ENCODE peak calls at places on chromosomes 12 and 14, in seven cellular contexts. V is endodermal cell, D is EL, X is right atrium auricular region, L is NCI-H2081, Y is fibroblast of the aortic adventitia, P is SK-N-DZ. E is an unnamed sample.

GRCh38 chr14:63155511-63156189 is 48.6 kb upstream of the RHOJ start:
- DNase-seq in P (no peak), L (no peak), D (peak), V (no peak), X (no peak), Y (peak), E (no peak)

GRCh38 chr12:18998343-18999270 is 130.9 kb upstream of the PLEKHA5 start:
- DNase-seq in V (no peak), Y (peak), P (peak), D (peak), X (no peak), L (no peak), E (peak)

GRCh38 chr12:124804011-124804621 is 59.5 kb downstream of the SCARB1 start:
- DNase-seq in P (peak), Y (peak), D (no peak), L (no peak), V (peak), X (no peak), E (peak)

GRCh38 chr12:67271976-67272375 is 2.8 kb downstream of the CAND1 start:
- DNase-seq in X (no peak), L (no peak), Y (peak), P (no peak), D (peak), V (no peak), E (no peak)

GRCh38 chr12:51891843-51892242 is 3.9 kb downstream of the ANKRD33 start:
- DNase-seq in L (no peak), D (no peak), X (no peak), V (no peak), P (no peak), Y (peak), E (no peak)

GRCh38 chr12:56688846-56689113 is 696 bp upstream of the PTGES3 start:
- DNase-seq in V (no peak), X (no peak), P (no peak), D (no peak), L (no peak), Y (no peak), E (no peak)

GRCh38 chr14:74985806-74986205 is 16.9 kb upstream of the EIF2B2 start:
- DNase-seq in D (no peak), X (no peak), V (no peak), L (no peak), P (no peak), Y (no peak), E (peak)

GRCh38 chr12:55702861-55703260 is 4.8 kb downstream of the ITGA7 start:
- DNase-seq in L (no peak), X (no peak), V (no peak), Y (no peak), D (no peak), P (no peak), E (no peak)

GRCh38 chr14:53124778-53125177 is 28.3 kb downstream of the DDHD1 start:
- DNase-seq in D (no peak), P (no peak), X (no peak), L (no peak), Y (no peak), V (no peak), E (no peak)

GRCh38 chr14:55580401-55581010 is 499 bp downstream of the KTN1 start:
- DNase-seq in X (no peak), D (peak), L (no peak), P (peak), Y (no peak), V (peak), E (peak)

GRCh38 chr14:103819503-103820307 is 27.7 kb downstream of the PPP1R13B start:
- DNase-seq in Y (peak), X (no peak), P (peak), L (no peak), V (peak), D (no peak), E (peak)

GRCh38 chr14:68293404-68293803 is 473.8 kb downstream of the RAD51B start:
- DNase-seq in L (no peak), X (no peak), Y (no peak), D (no peak), V (no peak), P (no peak), E (no peak)

GRCh38 chr14:71720978-71721624 is 211.1 kb upstream of the RGS6 start:
- DNase-seq in X (no peak), Y (peak), L (peak), V (peak), D (peak), P (peak), E (peak)

GRCh38 chr12:129911437-129912049 is 7.7 kb upstream of the TMEM132D start:
- DNase-seq in X (no peak), V (peak), Y (no peak), D (no peak), L (peak), P (peak), E (peak)

GRCh38 chr14:26820578-26820977 is 222.7 kb upstream of the NOVA1 start:
- DNase-seq in V (no peak), D (no peak), L (no peak), P (no peak), X (no peak), Y (no peak), E (no peak)

E was measured in AG20443.